ENCODE peak calls at places on chromosomes 12 and 14, in ten cellular contexts. D is ovary; I is A549; M is T-helper 2 cell; W is stimulated activated CD4-positive, alpha-beta T cell treated with anti-CD3 and anti-CD28 coated beads, Interleukin-15, amount 100 ng/mL, for 24 hours; H is CD8-positive, alpha-beta T cell; C is ELR; Q is NCI-H2171 treated with DMSO at 0.1 percent for 48 hours; U is NAMALWA; X is foreskin fibroblast. O is an unnamed sample.

GRCh38 chr14:89484445-89484844 is 67.4 kb upstream of the FOXN3 start:
- DNase-seq in M (no peak), X (no peak), I (no peak), D (peak; percentile 16), W (no peak), C (no peak), H (no peak), Q (no peak), U (no peak), O (no peak)

GRCh38 chr14:72743626-72744025 is 150.3 kb downstream of the DPF3 start:
- DNase-seq in U (no peak), D (peak; percentile 70), Q (peak; percentile 39), C (no peak), W (no peak), X (no peak), H (no peak), M (no peak), I (no peak), O (peak; percentile 9)

GRCh38 chr12:82904219-82904795 is 217.6 kb downstream of the TMTC2 start:
- DNase-seq in W (no peak), M (no peak), C (no peak), H (no peak), I (no peak), Q (peak; percentile 14), U (no peak), D (no peak), X (no peak), O (no peak)

GRCh38 chr14:92408186-92408585 is 85.2 kb downstream of the SLC24A4 start:
- DNase-seq in W (no peak), M (no peak), C (peak; percentile 78), H (no peak), U (no peak), X (peak; percentile 66), Q (no peak), I (no peak), D (no peak), O (peak; percentile 66)

GRCh38 chr14:90677484-90678045 is 138.7 kb downstream of the TTC7B start:
- DNase-seq in D (no peak), W (peak; percentile 35), X (peak; percentile 54), C (peak; percentile 69), U (no peak), Q (no peak), M (no peak), H (no peak), I (no peak), O (no peak)

GRCh38 chr14:90540437-90540836 is 143.6 kb downstream of the CALM1 start:
- DNase-seq in U (no peak), W (no peak), X (no peak), M (no peak), H (no peak), Q (no peak), C (no peak), I (no peak), D (no peak), O (no peak)

GRCh38 chr14:89750909-89751502 is 203.5 kb downstream of the EFCAB11 start:
- DNase-seq in Q (no peak), M (no peak), H (no peak), U (no peak), I (no peak), W (peak; percentile 61), C (no peak), D (no peak), X (no peak), O (no peak)

GRCh38 chr12:6925543-6926279 is 2.0 kb upstream of the ATN1 start:
- DNase-seq in M (no peak), W (no peak), Q (peak; percentile 94), C (peak; percentile 88), H (no peak), D (peak; percentile 86), X (peak; percentile 88), I (peak; percentile 90), U (no peak), O (peak; percentile 94)

GRCh38 chr14:95117937-95118726 is 39.2 kb downstream of the DICER1 start:
- DNase-seq in H (no peak), Q (no peak), W (no peak), C (no peak), I (no peak), X (no peak), D (no peak), M (no peak), U (no peak), O (no peak)

GRCh38 chr14:85233756-85234545 is 296.0 kb upstream of the FLRT2 start:
- DNase-seq in U (no peak), C (peak; percentile 94), D (no peak), X (peak; percentile 47), W (no peak), Q (no peak), H (no peak), M (no peak), I (peak; percentile 46), O (peak; percentile 81)

GRCh38 chr14:38255673-38256357 is at the start of gene CLEC14A:
- DNase-seq in Q (no peak), D (peak; percentile 39), I (no peak), X (no peak), M (no peak), H (no peak), W (peak; percentile 17), C (no peak), U (no peak), O (peak; percentile 65)

GRCh38 chr12:14984036-14984435 is 11.2 kb downstream of the PDE6H start:
- DNase-seq in U (no peak), Q (no peak), H (no peak), M (no peak), I (no peak), X (no peak), W (no peak), C (no peak), D (no peak), O (no peak)

GRCh38 chr14:68574906-68575305 is 218.0 kb downstream of the ZFP36L1 start:
- DNase-seq in C (peak; percentile 33), Q (no peak), H (no peak), D (peak; percentile 47), U (no peak), I (no peak), X (peak; percentile 54), M (no peak), W (no peak), O (no peak)

O was measured in islet precursor cell.